ENCODE peak calls at places on chromosomes 3 and 15, in eight cellular contexts. E is HFF-Myc; A is T-helper 9 cell; C is stimulated activated CD4-positive, alpha-beta T cell treated with anti-CD3 and anti-CD28 coated beads, Interleukin-4, amount 100 ng/mL, for 24 hours; G is IMR-90; V is WERI-Rb-1; N is M059J; J is NCI-H2029 treated with DMSO at 0.1 percent for 48 hours. O is an unnamed sample.

GRCh38 chr3:158489181-158489580 is 81.8 kb upstream of the MLF1 start:
- DNase-seq in J (no peak), E (no peak), V (peak; percentile 16), N (no peak), C (no peak), A (no peak), G (no peak), O (no peak)

GRCh38 chr3:9846231-9846630 is 2.4 kb upstream of the RPUSD3 start:
- DNase-seq in G (no peak), V (no peak), J (no peak), E (no peak), A (no peak), C (no peak), N (no peak), O (no peak)

GRCh38 chr3:10265833-10266232 is 17.6 kb downstream of the TATDN2 start:
- DNase-seq in A (no peak), G (no peak), E (no peak), N (no peak), V (no peak), J (no peak), C (no peak), O (no peak)

GRCh38 chr15:39461536-39462140 is 119.2 kb upstream of the THBS1 start:
- DNase-seq in G (no peak), C (no peak), N (no peak), V (no peak), E (no peak), J (no peak), A (no peak), O (no peak)

GRCh38 chr3:139523718-139524117 is 15.8 kb downstream of the RBP1 start:
- DNase-seq in C (no peak), J (no peak), A (no peak), E (no peak), V (no peak), N (no peak), G (no peak), O (no peak)

GRCh38 chr3:77039606-77040553 is at the start of gene ROBO2:
- DNase-seq in N (no peak), J (no peak), E (no peak), V (peak; percentile 74), A (no peak), C (no peak), G (peak; percentile 2), O (no peak)

GRCh38 chr3:138245026-138245425 is 57.9 kb downstream of the ARMC8 start:
- DNase-seq in E (no peak), G (no peak), A (no peak), C (no peak), N (no peak), V (no peak), J (no peak), O (no peak)

GRCh38 chr3:171453175-171453868 is 6.9 kb downstream of the TNIK start:
- DNase-seq in A (no peak), G (no peak), E (no peak), N (no peak), V (peak; percentile 27), J (no peak), C (no peak), O (no peak)

GRCh38 chr3:29468150-29468549 is 187.3 kb downstream of the RBMS3 start:
- DNase-seq in J (no peak), C (no peak), A (no peak), E (peak; percentile 61), N (no peak), G (no peak), V (peak; percentile 60), O (peak; percentile 31)

GRCh38 chr3:42067324-42067723 is 23.8 kb upstream of the TRAK1 start:
- DNase-seq in V (no peak), E (no peak), G (peak; percentile 63), C (no peak), J (no peak), N (peak; percentile 41), A (no peak), O (peak; percentile 58)

GRCh38 chr15:63065262-63066234 is 23.0 kb downstream of the TPM1 start:
- DNase-seq in N (peak; percentile 54), G (no peak), V (no peak), C (no peak), J (no peak), E (no peak), A (no peak), O (no peak)

GRCh38 chr3:10428393-10429091 is 76.8 kb downstream of the ATP2B2 start:
- DNase-seq in J (no peak), G (no peak), N (no peak), C (no peak), A (no peak), E (no peak), V (no peak), O (no peak)

GRCh38 chr3:81872566-81872965 is 111.1 kb upstream of the GBE1 start:
- DNase-seq in C (no peak), J (no peak), G (no peak), N (no peak), A (no peak), V (no peak), E (no peak), O (no peak)

GRCh38 chr3:82229397-82229796 is 468.0 kb upstream of the GBE1 start:
- DNase-seq in G (no peak), N (no peak), C (no peak), J (no peak), E (no peak), A (no peak), V (no peak), O (no peak)